ENCODE peak calls at places on chromosomes 4 and X, in five cellular contexts. M, U, C, E and F are unnamed samples. For H3K9me3, the result is how much of the 10 kb centered on the place peaks cover.

GRCh38 chrX:8341814-8342590 is 122.6 kb upstream of the VCX3B start:
- DNase-seq in M (no peak), U (no peak), C (no peak), E (no peak), F (no peak)

GRCh38 chr4:101039367-101039766 is 308.0 kb downstream of the PPP3CA start:
- DNase-seq in M (no peak), U (no peak), C (no peak), E (no peak), F (no peak)

GRCh38 chr4:1534076-1534872 is 128.0 kb upstream of the NKX1-1 start:
- DNase-seq in M (no peak), U (peak), C (no peak), E (no peak), F (no peak)

GRCh38 chrX:97039363-97040029 is 155.8 kb downstream of the RPA4 start:
- DNase-seq in M (peak), U (peak), C (no peak), E (peak), F (no peak)

GRCh38 chr4:143352052-143352451 is 15.4 kb downstream of the GAB1 start:
- DNase-seq in M (no peak), U (no peak), C (no peak), E (no peak), F (no peak)

GRCh38 chr4:155532373-155532772 is 134.3 kb upstream of the GUCY1A1 start:
- DNase-seq in M (no peak), U (no peak), C (no peak), E (no peak), F (no peak)

GRCh38 chr4:25756503-25756902 is 100.9 kb downstream of the SLC34A2 start:
- DNase-seq in M (peak), U (no peak), C (no peak), E (no peak), F (no peak)

GRCh38 chr4:101067383-101067782 is 279.9 kb downstream of the PPP3CA start:
- DNase-seq in M (no peak), U (no peak), C (no peak), E (no peak), F (no peak)

GRCh38 chr4:147834480-147834879 is 102.6 kb downstream of the ARHGAP10 start:
- DNase-seq in M (no peak), U (no peak), C (no peak), E (no peak), F (no peak)

GRCh38 chr4:134773497-134774000 is 572.0 kb upstream of the PABPC4L start:
- DNase-seq in M (no peak), U (no peak), C (no peak), E (no peak), F (no peak)

GRCh38 chrX:25003066-25003849 is 12.5 kb downstream of the ARX start:
- DNase-seq in M (no peak), U (no peak), C (no peak), E (no peak), F (no peak)

GRCh38 chrX:106323357-106323756 is 155.3 kb downstream of the PWWP3B start:
- DNase-seq in M (no peak), U (no peak), C (no peak), E (no peak), F (no peak)

GRCh38 chr4:6472008-6472386 is 417 bp downstream of the PPP2R2C start:
- DNase-seq in M (no peak), U (no peak), C (peak), E (no peak), F (no peak)

GRCh38 chr4:107392951-107393350 is 327.1 kb downstream of the PAPSS1 start:
- DNase-seq in M (peak), U (peak), C (no peak), E (no peak), F (no peak)

GRCh38 chr4:8324640-8325239 is 55.2 kb downstream of the HTRA3 start:
- DNase-seq in M (peak), U (no peak), C (peak), E (peak), F (no peak)

GRCh38 chr4:164615964-164616363 is 138.0 kb upstream of the SMIM31 start:
- DNase-seq in M (no peak), U (no peak), C (no peak), E (no peak), F (no peak)

GRCh38 chr4:118911162-118911791 is 22.6 kb downstream of the SYNPO2 start:
- DNase-seq in M (peak), U (no peak), C (no peak), E (no peak), F (no peak)

GRCh38 chrX:43595931-43596330 is 60.2 kb upstream of the MAOA start:
- DNase-seq in M (no peak), U (no peak), C (no peak), E (no peak), F (no peak)

GRCh38 chr4:4386736-4387392 is at the start of gene NSG1:
- DNase-seq in M (peak), U (no peak), C (no peak), E (no peak), F (peak)

GRCh38 chr4:122576261-122577188 is 44.3 kb downstream of the IL21 start:
- DNase-seq in M (peak), U (no peak), C (no peak), E (no peak), F (no peak)

GRCh38 chr4:5734841-5735240 is 23.8 kb downstream of the EVC start:
- DNase-seq in M (no peak), U (no peak), C (no peak), E (no peak), F (no peak)

GRCh38 chr4:75154994-75155393 is 222.1 kb downstream of the PARM1 start:
- DNase-seq in M (no peak), U (no peak), C (no peak), E (no peak), F (no peak)

DNA sequence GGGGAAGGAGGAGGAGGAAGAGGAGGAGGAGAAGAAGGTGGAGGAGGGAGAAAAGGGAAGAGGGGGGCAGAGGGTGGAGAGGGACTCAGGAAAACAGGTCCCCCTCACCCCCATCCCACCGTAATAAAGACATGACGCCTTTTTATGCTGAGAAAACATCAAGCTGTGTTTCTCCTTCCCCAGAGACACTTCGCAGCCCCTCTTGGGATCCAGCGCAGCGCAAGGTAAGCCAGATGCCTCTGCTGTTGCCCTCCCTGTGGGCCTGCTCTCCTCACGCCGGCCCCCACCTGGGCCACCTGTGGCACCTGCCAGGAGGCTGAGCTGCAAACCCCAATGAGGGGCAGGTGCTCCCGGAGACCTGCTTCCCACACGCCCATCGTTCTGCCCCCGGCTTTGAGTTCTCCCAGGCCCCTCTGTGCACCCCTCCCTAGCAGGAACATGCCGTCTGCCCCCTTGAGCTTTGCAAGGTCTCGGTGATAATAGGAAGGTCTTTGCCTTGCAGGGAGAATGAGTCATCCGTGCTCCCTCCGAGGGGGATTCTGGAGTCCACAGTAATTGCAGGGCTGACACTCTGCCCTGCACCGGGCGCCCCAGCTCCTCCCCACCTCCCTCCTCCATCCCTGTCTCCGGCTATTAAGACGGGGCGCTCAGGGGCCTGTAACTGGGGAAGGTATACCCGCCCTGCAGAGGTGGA is 45.3 kb upstream of the SHOX start:
- DNase-seq in M (no peak), U (no peak), C (no peak), E (no peak), F (no peak)
- H3K9me3 ChIP-seq in M (under half), U (under half), C (under half), E (under half), F (under half)

DNA sequence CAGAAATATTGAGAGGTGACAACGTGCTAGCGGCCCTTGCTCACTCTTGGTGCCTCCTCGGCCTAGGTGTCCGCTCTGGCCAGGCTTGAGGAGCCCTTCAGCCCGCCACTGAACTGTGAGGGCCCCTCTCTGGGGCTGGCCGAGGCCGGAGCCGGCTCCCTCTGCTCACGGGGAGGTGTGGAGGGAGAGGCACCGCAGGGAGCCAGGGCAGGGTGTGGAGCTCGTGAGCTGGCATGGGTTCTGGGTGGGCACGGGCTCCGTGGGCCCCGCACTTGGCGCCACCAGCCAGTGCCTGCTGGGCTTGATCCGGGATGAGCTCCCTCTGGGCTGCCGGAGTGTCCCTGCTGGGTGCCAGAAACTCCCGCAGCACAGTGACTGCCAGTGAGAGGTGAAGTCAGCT is 16.0 kb upstream of the VAMP7 start:
- DNase-seq in M (no peak), U (no peak), C (no peak), E (no peak), F (no peak)
- H3K9me3 ChIP-seq in M (under half), U (under half), C (under half), E (under half), F (under half)

GRCh38 chr4:30402276-30402675 is 317.9 kb upstream of the PCDH7 start:
- DNase-seq in M (peak), U (no peak), C (no peak), E (no peak), F (no peak)
- H3K9me3 ChIP-seq in M (under half), U (under half), C (under half), E (under half), F (under half)

GRCh38 chr4:20944451-20944850 is 244.2 kb downstream of the PACRGL start:
- DNase-seq in M (no peak), U (no peak), C (no peak), E (peak), F (no peak)
- H3K9me3 ChIP-seq in M (under half), U (under half), C (under half), E (under half), F (under half)

GRCh38 chr4:30068234-30068633 is 651.9 kb upstream of the PCDH7 start:
- DNase-seq in M (no peak), U (no peak), C (no peak), E (no peak), F (no peak)
- H3K9me3 ChIP-seq in M (under half), U (under half), C (under half), E (under half), F (under half)

DNA sequence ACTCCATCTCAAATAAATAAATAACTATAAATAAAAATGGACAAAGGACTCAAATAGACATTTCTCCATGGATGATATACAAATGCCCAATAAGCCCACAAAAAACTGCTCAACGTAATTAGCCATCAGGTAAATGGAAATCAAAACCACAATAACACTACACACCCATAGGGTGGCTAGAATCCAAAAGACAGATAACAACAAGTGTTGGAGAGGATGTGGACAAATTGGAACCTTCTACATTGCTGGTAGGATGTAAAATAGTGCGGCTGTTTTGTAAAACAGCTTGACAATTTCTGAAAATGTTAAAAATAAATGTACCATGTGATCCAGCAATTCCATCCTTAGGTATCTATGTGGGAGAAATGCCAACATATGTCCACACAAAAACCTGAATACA is 52.1 kb downstream of the ZNF157 start:
- DNase-seq in M (no peak), U (no peak), C (no peak), E (no peak), F (no peak)
- H3K9me3 ChIP-seq in M (under half), U (under half), C (under half), E (under half), F (under half)

GRCh38 chr4:186494496-186494895 is 60.9 kb downstream of the MTNR1A start:
- DNase-seq in M (no peak), U (no peak), C (no peak), E (no peak), F (no peak)
- H3K9me3 ChIP-seq in M (under half), U (under half), C (under half), E (under half), F (under half)

GRCh38 chrX:63913719-63914118 is 128.7 kb upstream of the ARHGEF9 start:
- DNase-seq in M (no peak), U (no peak), C (no peak), E (no peak), F (no peak)
- H3K9me3 ChIP-seq in M (under half), U (under half), C (under half), E (under half), F (under half)